ENCODE peak calls at places on chromosomes 3 and 15, in ten cellular contexts. I is HS-27A; L is amniotic stem cell; X is CD4-positive, alpha-beta T cell; H is retina; V is NCI-H187 treated with DMSO at 0.1 percent for 48 hours; A is coronary artery; U is AG09319; S is NCI-H1105 treated with DMSO at 0.1 percent for 48 hours; O is GM12891. F is an unnamed sample.

GRCh38 chr3:184559336-184559735 is 2.2 kb upstream of the EPHB3 start:
- DNase-seq in I (no peak), L (no peak), X (no peak), H (no peak), V (no peak), A (no peak), U (no peak), S (peak), O (no peak), F (peak)

GRCh38 chr3:100159564-100160153 is 45.4 kb upstream of the FILIP1L start:
- DNase-seq in I (peak), L (peak), X (no peak), H (no peak), V (no peak), A (no peak), U (peak), S (no peak), O (no peak), F (no peak)

GRCh38 chr15:77869021-77869895 is 208.3 kb downstream of the TBC1D2B start:
- DNase-seq in I (no peak), L (no peak), X (no peak), H (peak), V (no peak), A (no peak), U (no peak), S (no peak), O (no peak), F (no peak)

GRCh38 chr15:66931768-66932633 is 133.4 kb upstream of the SMAD3 start:
- DNase-seq in I (peak), L (no peak), X (no peak), H (peak), V (no peak), A (peak), U (no peak), S (no peak), O (no peak), F (peak)

GRCh38 chr15:90799639-90800038 is 68.7 kb upstream of the FURIN start:
- DNase-seq in I (no peak), L (no peak), X (no peak), H (no peak), V (no peak), A (no peak), U (no peak), S (no peak), O (no peak), F (no peak)

GRCh38 chr3:69179740-69180372 is 57.5 kb upstream of the LMOD3 start:
- DNase-seq in I (no peak), L (no peak), X (no peak), H (no peak), V (no peak), A (no peak), U (no peak), S (no peak), O (no peak), F (no peak)

GRCh38 chr3:136893848-136894443 is 31.9 kb downstream of the NCK1 start:
- DNase-seq in I (no peak), L (no peak), X (no peak), H (no peak), V (no peak), A (no peak), U (peak), S (no peak), O (no peak), F (no peak)

GRCh38 chr3:27568393-27568792 is 84.2 kb upstream of the SLC4A7 start:
- DNase-seq in I (no peak), L (peak), X (no peak), H (no peak), V (no peak), A (no peak), U (no peak), S (peak), O (no peak), F (no peak)

GRCh38 chr3:30616347-30617027 is 10.1 kb downstream of the TGFBR2 start:
- DNase-seq in I (no peak), L (no peak), X (no peak), H (no peak), V (no peak), A (no peak), U (no peak), S (no peak), O (no peak), F (no peak)

GRCh38 chr3:99250272-99250671 is 348.8 kb upstream of the DCBLD2 start:
- DNase-seq in I (peak), L (peak), X (no peak), H (no peak), V (peak), A (no peak), U (no peak), S (no peak), O (no peak), F (peak)

GRCh38 chr3:156291269-156292123 is 171.1 kb downstream of the KCNAB1 start:
- DNase-seq in I (no peak), L (no peak), X (peak), H (peak), V (no peak), A (no peak), U (no peak), S (peak), O (no peak), F (no peak)

GRCh38 chr3:40518848-40519247 is 5.9 kb upstream of the ZNF621 start:
- DNase-seq in I (no peak), L (no peak), X (no peak), H (no peak), V (no peak), A (no peak), U (no peak), S (no peak), O (no peak), F (no peak)

GRCh38 chr3:187987919-187988318 is 166.0 kb upstream of the LPP start:
- DNase-seq in I (no peak), L (no peak), X (peak), H (no peak), V (no peak), A (no peak), U (no peak), S (no peak), O (no peak), F (no peak)

GRCh38 chr15:40999190-40999589 is 45.9 kb downstream of the CHAC1 start:
- DNase-seq in I (no peak), L (peak), X (no peak), H (no peak), V (no peak), A (no peak), U (no peak), S (no peak), O (no peak), F (no peak)